ENCODE peak calls at places on chromosomes 7 and 10, in seven cellular contexts. K is AG08396; A is OCI-LY7; T is left lung; D is HS-27A; F is fibroblast of the aortic adventitia; R is activated CD4-positive, alpha-beta T cell treated with anti-CD3 and anti-CD28 coated beads for 36 hours. Q is an unnamed sample.

GRCh38 chr7:44073664-44074348 is 8.4 kb upstream of the PGAM2 start:
- DNase-seq in K (peak; percentile 63), A (no peak), T (peak; percentile 90), D (no peak), F (no peak), R (peak; percentile 69), Q (peak; percentile 85)

GRCh38 chr7:158343936-158344455 is 243.6 kb downstream of the PTPRN2 start:
- DNase-seq in K (no peak), A (no peak), T (no peak), D (no peak), F (no peak), R (no peak), Q (no peak)

GRCh38 chr10:77975086-77975666 is 48.6 kb upstream of the DLG5 start:
- DNase-seq in K (no peak), A (no peak), T (no peak), D (no peak), F (no peak), R (no peak), Q (no peak)

GRCh38 chr7:41699532-41699931 is 3.4 kb downstream of the INHBA start:
- DNase-seq in K (no peak), A (no peak), T (no peak), D (no peak), F (peak; percentile 51), R (no peak), Q (no peak)

GRCh38 chr10:24790599-24790998 is 66.9 kb upstream of the ARHGAP21 start:
- DNase-seq in K (no peak), A (no peak), T (no peak), D (no peak), F (no peak), R (no peak), Q (no peak)

GRCh38 chr7:66778201-66778600 is 37.7 kb downstream of the RABGEF1 start:
- DNase-seq in K (no peak), A (no peak), T (no peak), D (no peak), F (peak; percentile 13), R (no peak), Q (no peak)

GRCh38 chr7:85150624-85151023 is 36.2 kb downstream of the SEMA3D start:
- DNase-seq in K (no peak), A (no peak), T (no peak), D (no peak), F (no peak), R (no peak), Q (no peak)

GRCh38 chr10:11578802-11579255 is 32.6 kb downstream of the USP6NL start:
- DNase-seq in K (no peak), A (no peak), T (no peak), D (no peak), F (no peak), R (peak; percentile 77), Q (no peak)

GRCh38 chr10:31404640-31405039 is 85.6 kb downstream of the ZEB1 start:
- DNase-seq in K (no peak), A (no peak), T (no peak), D (no peak), F (peak; percentile 53), R (no peak), Q (peak; percentile 26)

GRCh38 chr10:123389520-123389919 is 235.3 kb downstream of the BUB3 start:
- DNase-seq in K (no peak), A (no peak), T (no peak), D (no peak), F (no peak), R (no peak), Q (no peak)

GRCh38 chr10:86976362-86977056 is 8.2 kb downstream of the ADIRF start:
- DNase-seq in K (no peak), A (no peak), T (no peak), D (no peak), F (no peak), R (no peak), Q (no peak)

GRCh38 chr10:69047111-69047837 is 40.6 kb upstream of the SRGN start:
- DNase-seq in K (no peak), A (no peak), T (no peak), D (no peak), F (no peak), R (no peak), Q (no peak)

GRCh38 chr10:107032700-107033401 is 131.7 kb downstream of the SORCS1 start:
- DNase-seq in K (no peak), A (no peak), T (no peak), D (no peak), F (no peak), R (no peak), Q (no peak)

GRCh38 chr10:1166828-1167275 is 110.7 kb downstream of the WDR37 start:
- DNase-seq in K (no peak), A (no peak), T (peak; percentile 14), D (no peak), F (no peak), R (no peak), Q (no peak)

GRCh38 chr7:84722086-84722485 is 464.8 kb downstream of the SEMA3D start:
- DNase-seq in K (no peak), A (no peak), T (no peak), D (no peak), F (peak; percentile 45), R (no peak), Q (no peak)

GRCh38 chr7:138449580-138449979 is 10.5 kb upstream of the TRIM24 start:
- DNase-seq in K (no peak), A (peak; percentile 40), T (no peak), D (no peak), F (no peak), R (peak; percentile 64), Q (peak; percentile 56)

GRCh38 chr7:128906766-128907559 is 3.5 kb downstream of the KCP start:
- DNase-seq in K (no peak), A (no peak), T (no peak), D (no peak), F (no peak), R (no peak), Q (no peak)

GRCh38 chr10:124040454-124040853 is 52.9 kb downstream of the CHST15 start:
- DNase-seq in K (no peak), A (no peak), T (peak; percentile 65), D (no peak), F (no peak), R (no peak), Q (peak; percentile 65)

GRCh38 chr10:89494068-89494467 is 41.3 kb downstream of the SLC16A12 start:
- DNase-seq in K (no peak), A (no peak), T (no peak), D (no peak), F (no peak), R (no peak), Q (no peak)

GRCh38 chr7:35849158-35849831 is 48.4 kb downstream of the SEPTIN7 start:
- DNase-seq in K (no peak), A (no peak), T (no peak), D (no peak), F (peak; percentile 22), R (no peak), Q (no peak)

GRCh38 chr7:158266817-158267736 is 320.5 kb downstream of the PTPRN2 start:
- DNase-seq in K (no peak), A (no peak), T (peak; percentile 26), D (no peak), F (no peak), R (no peak), Q (no peak)

GRCh38 chr10:69703766-69704191 is 73.7 kb downstream of the FAM241B start:
- DNase-seq in K (peak; percentile 46), A (no peak), T (no peak), D (no peak), F (peak; percentile 67), R (no peak), Q (peak; percentile 58)

GRCh38 chr10:96765406-96766240 is 45.3 kb upstream of the PIK3AP1 start:
- DNase-seq in K (peak; percentile 70), A (peak; percentile 90), T (peak; percentile 70), D (peak; percentile 7), F (peak; percentile 58), R (peak; percentile 88), Q (peak; percentile 78)